ENCODE peak calls at places on chromosomes 11 and 22, in five cellular contexts. U is CD8-positive, alpha-beta T cell; O is cardiac muscle cell; E is H9; I is A549. W is an unnamed sample.

GRCh38 chr11:34432822-34433221 is 5.9 kb upstream of the CAT start:
- DNase-seq in E (no peak), U (no peak), O (no peak), I (no peak), W (no peak)

GRCh38 chr11:862704-863388 is 20.2 kb downstream of the TSPAN4 start:
- DNase-seq in O (no peak), I (no peak), U (no peak), E (no peak), W (peak; percentile 60)

GRCh38 chr11:86248609-86249008 is 4.1 kb downstream of the EED start:
- DNase-seq in U (no peak), E (no peak), I (no peak), O (no peak), W (no peak)

GRCh38 chr11:77999446-77999845 is 5.0 kb upstream of the INTS4 start:
- DNase-seq in U (no peak), O (no peak), E (no peak), I (no peak), W (no peak)

GRCh38 chr11:108733479-108734116 is 68.7 kb downstream of the DDX10 start:
- DNase-seq in I (no peak), U (no peak), O (peak; percentile 59), E (no peak), W (no peak)

GRCh38 chr22:30196141-30196866 is 50.3 kb downstream of the LIF start:
- DNase-seq in E (peak; percentile 87), I (peak; percentile 100), O (peak; percentile 99), U (peak; percentile 70), W (no peak)

GRCh38 chr11:62574363-62575057 is 819 bp upstream of the EEF1G start:
- DNase-seq in O (peak; percentile 43), I (no peak), E (no peak), U (no peak), W (no peak)

GRCh38 chr11:67673902-67674301 is 521 bp downstream of the ALDH3B2 start:
- DNase-seq in E (no peak), I (no peak), U (no peak), O (no peak), W (no peak)

GRCh38 chr11:11505190-11505589 is 116.6 kb downstream of the GALNT18 start:
- DNase-seq in I (no peak), O (no peak), U (no peak), E (no peak), W (no peak)

DNA sequence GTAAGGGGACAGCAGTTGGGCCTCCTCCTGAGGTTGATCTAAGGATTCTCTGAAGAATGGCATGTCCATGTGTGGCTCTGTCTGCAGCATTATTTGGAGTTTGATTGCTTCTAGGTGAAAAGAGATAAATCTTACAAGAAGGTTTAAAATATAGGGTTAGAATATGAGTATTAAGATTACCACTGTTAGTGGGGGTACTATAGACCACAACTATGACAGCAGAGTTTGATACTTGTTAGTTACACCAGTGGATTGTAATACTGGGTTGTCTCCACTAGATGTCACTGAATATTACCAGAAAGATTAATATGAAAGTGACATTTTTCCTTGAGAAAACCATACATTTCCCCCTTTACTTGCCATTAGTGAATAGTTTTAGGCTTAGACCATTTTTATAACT is 47.9 kb downstream of the ZNF280B start:
- DNase-seq in U (no peak), I (peak; percentile 11), O (peak; percentile 7), E (no peak), W (no peak)
- TF ChIP-seq CTCF in U (peak; percentile 32), I (peak; percentile 11), O (no peak), E (peak; percentile 60), W (peak; percentile 30)

DNA sequence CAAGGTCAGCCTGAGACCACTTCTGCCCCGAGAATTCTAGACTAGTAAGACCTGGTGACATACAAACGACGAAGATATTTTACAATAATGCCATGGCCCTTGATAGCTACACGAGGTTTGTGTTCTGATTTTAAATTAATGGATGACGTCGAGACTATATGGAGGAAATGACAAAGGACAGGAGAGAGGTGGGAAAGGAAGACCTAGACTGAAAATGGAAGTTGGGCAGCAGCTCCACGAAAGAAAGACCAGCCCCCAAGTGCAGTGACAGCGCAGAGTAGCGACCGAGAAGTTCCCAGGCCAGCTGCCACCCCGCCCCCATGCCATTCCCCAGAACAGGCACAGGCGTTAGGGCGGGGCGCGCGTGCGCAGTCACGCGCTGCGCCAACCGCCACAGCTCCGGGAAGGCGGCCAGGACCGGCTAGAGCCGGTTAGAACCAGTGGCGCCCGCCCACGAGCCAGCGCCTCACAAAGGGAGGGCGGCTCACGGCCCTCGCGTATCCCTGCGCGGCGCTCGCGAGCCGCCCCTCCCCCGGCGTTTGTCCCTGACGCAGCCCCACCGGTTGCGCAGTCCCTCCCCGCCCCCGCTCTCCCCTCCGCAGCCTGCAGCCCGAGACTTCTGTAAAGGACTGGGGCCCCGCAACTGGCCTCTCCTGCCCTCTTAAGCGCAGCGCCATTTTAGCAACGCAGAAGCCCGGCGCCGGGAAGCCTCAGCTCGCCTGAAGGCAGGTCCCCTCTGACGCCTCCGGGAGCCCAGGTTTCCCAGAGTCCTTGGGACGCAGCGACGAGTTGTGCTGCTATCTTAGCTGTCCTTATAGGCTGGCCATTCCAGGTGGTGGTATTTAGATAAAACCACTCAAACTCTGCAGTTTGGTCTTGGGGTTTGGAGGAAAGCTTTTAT is 1.5 kb upstream of the MALAT1 start:
- DNase-seq in I (peak; percentile 99), E (peak; percentile 99), O (peak; percentile 100), U (peak; percentile 98), W (no peak)
- TF ChIP-seq CTCF in I (no peak), E (no peak), O (peak; percentile 9), U (no peak), W (no peak)

GRCh38 chr22:39962071-39962470 is 1.9 kb downstream of the TMA7B start:
- DNase-seq in O (no peak), I (no peak), E (no peak), U (no peak), W (no peak)

GRCh38 chr22:39958009-39958711 is 2.0 kb upstream of the TMA7B start:
- DNase-seq in I (no peak), U (no peak), O (no peak), E (no peak), W (no peak)

GRCh38 chr22:39960791-39961746 is 872 bp downstream of the TMA7B start:
- DNase-seq in I (no peak), E (no peak), U (peak; percentile 79), O (peak; percentile 98), W (no peak)

GRCh38 chr22:39958916-39959639 is 1.1 kb upstream of the TMA7B start:
- DNase-seq in I (no peak), E (no peak), U (no peak), O (no peak), W (no peak)

DNA sequence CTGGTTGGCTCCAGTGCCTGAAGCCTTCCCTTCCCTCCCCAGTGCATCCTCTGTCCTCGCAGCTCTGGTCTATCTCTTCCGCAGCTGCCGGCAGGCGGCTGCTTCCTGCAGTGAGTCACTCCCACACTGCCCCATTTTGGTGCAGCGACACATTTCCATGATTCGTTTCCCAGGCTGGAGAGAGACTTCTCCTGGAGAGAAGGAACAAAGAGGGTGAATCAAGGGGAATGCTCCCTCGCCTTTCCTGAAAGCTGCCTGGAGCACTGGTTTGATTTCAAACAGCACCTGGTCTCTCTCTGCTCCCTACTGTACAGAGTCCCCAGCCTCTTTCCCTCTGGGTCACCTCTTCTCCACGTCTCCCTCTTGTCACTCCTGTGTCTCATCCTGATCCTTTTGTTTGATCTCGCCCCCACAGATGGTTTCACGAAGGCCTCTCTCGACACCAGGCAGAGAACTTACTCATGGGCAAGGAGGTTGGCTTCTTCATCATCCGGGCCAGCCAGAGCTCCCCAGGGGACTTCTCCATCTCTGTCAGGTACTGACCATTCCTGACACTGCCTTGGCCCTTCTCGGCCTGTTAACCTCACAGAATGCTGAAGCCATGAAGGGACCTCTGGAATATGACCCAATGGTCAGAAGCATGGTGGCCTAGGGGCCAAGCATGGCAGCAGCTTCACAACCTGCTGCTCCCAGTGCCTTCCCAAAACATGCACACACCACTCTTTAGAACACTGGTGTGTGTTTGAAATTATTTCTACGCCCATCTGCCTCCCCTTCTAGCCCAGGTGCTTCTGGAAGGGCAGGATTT is at the start of gene TMA7B:
- DNase-seq in U (peak; percentile 56), O (peak; percentile 70), E (peak; percentile 74), I (peak; percentile 13), W (no peak)
- TF ChIP-seq CTCF in U (no peak), O (peak; percentile 54), E (peak; percentile 40), I (no peak), W (no peak)

GRCh38 chr11:117766576-117766975 is 30.4 kb downstream of the DSCAML1 start:
- DNase-seq in E (no peak), O (no peak), I (no peak), U (no peak), W (no peak)
- TF ChIP-seq CTCF in E (no peak), O (no peak), I (no peak), U (no peak), W (no peak)

GRCh38 chr22:19706661-19707151 is 7.6 kb upstream of the SEPTIN5 start:
- DNase-seq in E (no peak), I (no peak), U (no peak), O (no peak), W (no peak)

GRCh38 chr22:19703869-19704268 is 10.4 kb upstream of the SEPTIN5 start:
- DNase-seq in O (no peak), U (no peak), I (no peak), E (peak; percentile 33), W (no peak)

GRCh38 chr22:19704355-19705015 is 9.8 kb upstream of the SEPTIN5 start:
- DNase-seq in O (no peak), U (no peak), I (no peak), E (peak; percentile 33), W (no peak)

GRCh38 chr22:19707347-19708322 is 6.7 kb upstream of the SEPTIN5 start:
- DNase-seq in O (no peak), I (no peak), E (peak; percentile 28), U (no peak), W (no peak)

GRCh38 chr22:19705181-19705934 is 8.9 kb upstream of the SEPTIN5 start:
- DNase-seq in I (no peak), U (no peak), O (no peak), E (peak; percentile 96), W (no peak)
- TF ChIP-seq CTCF in I (no peak), U (no peak), O (peak; percentile 21), E (peak; percentile 82), W (no peak)

W was measured in D721Med.